ENCODE peak calls at places on chromosomes 2 and 18, in five cellular contexts. Y is SK-N-SH, J is HCT116, Z is mammary epithelial cell, X is IMR-90. S is an unnamed sample.

GRCh38 chr2:193963472-193964119 is 1693.4 kb upstream of the SLC39A10 start:
- DNase-seq in Y (peak), Z (peak), J (peak), X (no peak), S (no peak)

GRCh38 chr2:179936654-179937053 is 70.4 kb downstream of the CWC22 start:
- DNase-seq in X (no peak), Y (peak), Z (peak), J (peak), S (peak)

GRCh38 chr2:239106314-239106908 is 258.5 kb downstream of the TWIST2 start:
- DNase-seq in Y (peak), X (peak), J (peak), Z (peak), S (peak)

GRCh38 chr2:82259551-82259950 is 1955.0 kb upstream of the LRRTM1 start:
- DNase-seq in Z (no peak), Y (no peak), J (no peak), X (no peak), S (no peak)

GRCh38 chr18:67135981-67136380 is 380.5 kb downstream of the DSEL start:
- DNase-seq in Y (no peak), Z (peak), X (no peak), J (no peak), S (no peak)

GRCh38 chr2:92073036-92073814 is 2798.0 kb upstream of the TEKT4 start:
- DNase-seq in Z (no peak), J (no peak), Y (peak), X (no peak), S (peak)

GRCh38 chr2:214737188-214737587 is 72.3 kb downstream of the BARD1 start:
- DNase-seq in Z (no peak), J (no peak), X (no peak), Y (no peak), S (no peak)

GRCh38 chr18:63465059-63465458 is 11.7 kb upstream of the SERPINB5 start:
- DNase-seq in J (no peak), X (no peak), Z (no peak), Y (no peak), S (no peak)

GRCh38 chr2:675982-676646 is 1.1 kb downstream of the TMEM18 start:
- DNase-seq in Z (peak), Y (peak), X (peak), J (no peak), S (peak)

GRCh38 chr2:154556146-154556545 is 142.3 kb upstream of the KCNJ3 start:
- DNase-seq in X (no peak), Z (no peak), J (no peak), Y (no peak), S (no peak)

GRCh38 chr2:200790185-200790584 is 21.5 kb upstream of the BZW1 start:
- DNase-seq in J (no peak), X (no peak), Y (no peak), Z (no peak), S (no peak)

GRCh38 chr2:160816916-160817315 is 323.3 kb upstream of the RBMS1 start:
- DNase-seq in X (no peak), J (no peak), Y (no peak), Z (no peak), S (no peak)

GRCh38 chr18:45825258-45825744 is at the start of gene SIGLEC15:
- DNase-seq in J (no peak), X (no peak), Y (no peak), Z (no peak), S (no peak)

GRCh38 chr18:79687806-79688205 is 8.2 kb downstream of the CTDP1 start:
- DNase-seq in Z (peak), J (no peak), Y (peak), X (peak), S (no peak)

GRCh38 chr2:17672583-17673317 is 80.9 kb downstream of the SMC6 start:
- DNase-seq in Z (peak), Y (no peak), X (peak), J (no peak), S (no peak)

GRCh38 chr2:86251840-86252266 is 52.6 kb downstream of the MRPL35 start:
- DNase-seq in X (no peak), Z (no peak), J (no peak), Y (no peak), S (no peak)

GRCh38 chr2:142140434-142140845 is 9.6 kb upstream of the LRP1B start:
- DNase-seq in X (peak), J (peak), Y (no peak), Z (no peak), S (no peak)

GRCh38 chr18:34660572-34660971 is 49.5 kb upstream of the DTNA start:
- DNase-seq in X (no peak), Z (no peak), J (no peak), Y (no peak), S (no peak)

GRCh38 chr2:36358317-36358659 is 2.7 kb downstream of the CRIM1 start:
- DNase-seq in Z (no peak), J (no peak), X (peak), Y (no peak), S (no peak)

GRCh38 chr2:133439281-133439920 is 128.9 kb downstream of the NCKAP5 start:
- DNase-seq in Y (no peak), J (no peak), X (no peak), Z (no peak), S (no peak)

GRCh38 chr2:28378679-28379392 is 13.8 kb upstream of the FOSL2 start:
- DNase-seq in J (no peak), Y (no peak), Z (no peak), X (no peak), S (no peak)

GRCh38 chr2:183474912-183475695 is 350.9 kb downstream of the NUP35 start:
- DNase-seq in J (no peak), Y (no peak), Z (no peak), X (no peak), S (no peak)

GRCh38 chr2:224261316-224261715 is 140.6 kb downstream of the FAM124B start:
- DNase-seq in Y (no peak), Z (no peak), X (peak), J (no peak), S (no peak)

GRCh38 chr2:212939777-212940531 is 211.5 kb downstream of the IKZF2 start:
- DNase-seq in Y (no peak), X (no peak), J (no peak), Z (peak), S (peak)

GRCh38 chr2:102717308-102718018 is 44.4 kb upstream of the TMEM182 start:
- DNase-seq in Z (no peak), Y (no peak), X (peak), J (no peak), S (no peak)

GRCh38 chr2:44940612-44941464 is 664 bp upstream of the SIX3 start:
- DNase-seq in Y (peak), Z (no peak), J (no peak), X (no peak), S (no peak)

GRCh38 chr2:189092936-189093335 is 86.6 kb downstream of the COL5A2 start:
- DNase-seq in X (peak), Y (no peak), Z (no peak), J (no peak), S (no peak)

GRCh38 chr2:73979686-73980085 is 5.0 kb upstream of the TET3 start:
- DNase-seq in Y (no peak), J (no peak), X (peak), Z (peak), S (no peak)

GRCh38 chr2:222964632-222965031 is 87.4 kb upstream of the KCNE4 start:
- DNase-seq in Z (no peak), J (no peak), X (no peak), Y (no peak), S (no peak)

GRCh38 chr2:64359176-64359891 is 94.6 kb upstream of the LGALSL start:
- DNase-seq in Z (peak), X (no peak), Y (no peak), J (no peak), S (no peak)

GRCh38 chr2:11962707-11963358 is 216.4 kb downstream of the LPIN1 start:
- DNase-seq in Y (no peak), J (no peak), Z (no peak), X (no peak), S (no peak)

GRCh38 chr2:26018184-26018716 is 15.6 kb upstream of the RAB10 start:
- DNase-seq in X (peak), J (peak), Z (peak), Y (peak), S (peak)

GRCh38 chr2:168355110-168355509 is 101.0 kb upstream of the CERS6 start:
- DNase-seq in Y (no peak), J (no peak), Z (peak), X (no peak), S (no peak)

GRCh38 chr2:207504513-207505171 is 25.1 kb upstream of the CREB1 start:
- DNase-seq in X (peak), Y (no peak), Z (peak), J (no peak), S (no peak)

GRCh38 chr2:199160677-199161465 is 296.9 kb downstream of the SATB2 start:
- DNase-seq in J (no peak), Z (peak), Y (no peak), X (peak), S (no peak)

GRCh38 chr18:63897072-63897471 is 9.6 kb downstream of the SERPINB2 start:
- DNase-seq in J (no peak), Z (no peak), Y (no peak), X (no peak), S (no peak)

GRCh38 chr2:75764611-75765010 is 53.9 kb upstream of the GCFC2 start:
- DNase-seq in J (no peak), Z (no peak), Y (no peak), X (no peak), S (no peak)

GRCh38 chr18:13536578-13536977 is 189.8 kb downstream of the FAM210A start:
- DNase-seq in Y (no peak), Z (no peak), J (no peak), X (no peak), S (no peak)

GRCh38 chr18:13539843-13540535 is 186.4 kb downstream of the FAM210A start:
- DNase-seq in Y (no peak), Z (no peak), X (no peak), J (no peak), S (no peak)

GRCh38 chr18:13537022-13537780 is 189.2 kb downstream of the FAM210A start:
- DNase-seq in X (no peak), Y (no peak), J (no peak), Z (no peak), S (no peak)

GRCh38 chr18:13539050-13539449 is 187.3 kb downstream of the FAM210A start:
- DNase-seq in Z (no peak), Y (no peak), J (no peak), X (no peak), S (no peak)

DNA sequence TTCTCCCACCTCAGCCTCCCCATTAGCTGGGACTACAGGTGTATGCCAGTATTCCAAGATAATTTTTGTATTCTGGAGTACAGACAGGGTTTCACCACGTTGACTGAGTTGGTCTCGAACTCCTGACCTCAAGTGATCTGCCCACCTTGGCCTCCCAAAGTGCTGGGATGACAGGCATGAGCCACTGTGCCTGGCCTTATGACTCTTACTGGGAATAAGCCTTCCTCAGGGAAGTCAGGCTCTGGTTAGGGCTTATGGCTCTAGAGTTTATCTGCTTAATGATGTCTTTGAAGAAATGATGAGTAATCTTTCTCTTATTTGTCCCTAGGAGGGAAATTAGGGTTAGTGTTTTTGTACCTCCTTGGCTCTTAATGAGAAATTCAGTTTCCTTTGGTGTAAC is 187.7 kb downstream of the FAM210A start:
- DNase-seq in X (no peak), Y (no peak), Z (no peak), J (no peak), S (no peak)
- H2AFZ ChIP-seq in X (no peak), Y (no peak), Z (no peak), J (no peak), S (no peak)

GRCh38 chr2:236549165-236549564 is 20.5 kb upstream of the ACKR3 start:
- DNase-seq in X (no peak), J (no peak), Y (no peak), Z (no peak), S (no peak)
- TF ChIP-seq CTCF in X (no peak), J (no peak), Y (no peak), Z (no peak), S (peak)

GRCh38 chr2:67076265-67076664 is 320.9 kb upstream of the ETAA1 start:
- DNase-seq in X (no peak), Y (no peak), Z (no peak), J (no peak), S (no peak)
- H2AFZ ChIP-seq in X (no peak), Y (no peak), Z (no peak), J (no peak), S (no peak)

GRCh38 chr2:121046335-121046734 is 238.7 kb downstream of the TFCP2L1 start:
- DNase-seq in X (no peak), Y (no peak), Z (peak), J (no peak), S (no peak)

GRCh38 chr2:121043827-121044222 is 241.2 kb downstream of the TFCP2L1 start:
- DNase-seq in Z (no peak), J (no peak), X (no peak), Y (no peak), S (peak)

GRCh38 chr2:121045245-121045644 is 239.8 kb downstream of the TFCP2L1 start:
- DNase-seq in J (no peak), Y (no peak), X (no peak), Z (no peak), S (no peak)

GRCh38 chr2:121043061-121043826 is 241.8 kb downstream of the TFCP2L1 start:
- DNase-seq in J (no peak), X (no peak), Y (no peak), Z (no peak), S (no peak)

DNA sequence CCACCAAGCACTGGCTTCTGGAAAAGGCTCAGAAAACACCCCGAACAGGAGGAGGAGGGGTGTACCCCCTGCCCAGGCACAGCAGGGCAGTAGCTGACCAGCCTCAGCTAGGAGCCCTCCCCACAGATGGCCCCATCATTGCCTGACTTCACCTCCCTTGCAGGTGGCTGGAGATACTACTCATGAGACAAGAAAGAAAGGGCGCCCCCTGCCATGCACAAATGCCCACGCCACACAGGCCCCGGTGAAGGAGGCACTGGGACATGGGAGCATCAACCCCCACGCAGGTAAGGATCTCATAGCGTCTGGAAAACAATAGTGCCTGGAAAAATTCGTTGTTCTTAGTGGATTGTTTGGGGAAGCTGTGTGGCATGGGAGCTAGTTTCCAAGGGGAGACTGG is 240.6 kb downstream of the TFCP2L1 start:
- DNase-seq in X (no peak), Z (no peak), J (no peak), Y (no peak), S (peak)
- TF ChIP-seq CTCF in X (no peak), Z (peak), J (peak), Y (no peak), S (peak)

GRCh38 chr2:101442042-101442666 is 32.8 kb downstream of the RFX8 start:
- DNase-seq in J (no peak), Y (no peak), X (peak), Z (peak), S (no peak)
- H2AFZ ChIP-seq in J (peak), Y (peak), X (no peak), Z (peak), S (no peak)

DNA sequence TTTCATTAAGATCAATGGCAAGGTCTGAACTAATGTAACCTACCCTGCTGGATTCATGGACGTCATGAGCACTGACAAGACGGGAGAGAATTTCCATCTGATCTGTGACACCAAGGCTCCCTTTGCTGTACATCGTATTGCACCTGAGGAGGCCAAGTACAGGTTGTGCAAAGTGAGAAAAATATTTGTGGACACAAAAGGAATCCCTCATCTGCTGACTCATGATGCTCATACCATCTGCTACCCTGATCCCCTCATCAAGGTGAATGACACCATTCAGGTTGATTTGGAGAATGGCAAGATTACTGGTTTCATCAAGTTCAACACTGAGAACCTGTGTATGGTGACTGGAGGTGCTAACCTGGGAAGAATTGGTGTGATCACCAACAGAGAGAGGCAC is 82.3 kb upstream of the NDUFV2 start:
- DNase-seq in Z (peak), Y (no peak), X (no peak), J (no peak), S (no peak)
- TF ChIP-seq CTCF in Z (no peak), Y (no peak), X (no peak), J (no peak), S (no peak)

DNA sequence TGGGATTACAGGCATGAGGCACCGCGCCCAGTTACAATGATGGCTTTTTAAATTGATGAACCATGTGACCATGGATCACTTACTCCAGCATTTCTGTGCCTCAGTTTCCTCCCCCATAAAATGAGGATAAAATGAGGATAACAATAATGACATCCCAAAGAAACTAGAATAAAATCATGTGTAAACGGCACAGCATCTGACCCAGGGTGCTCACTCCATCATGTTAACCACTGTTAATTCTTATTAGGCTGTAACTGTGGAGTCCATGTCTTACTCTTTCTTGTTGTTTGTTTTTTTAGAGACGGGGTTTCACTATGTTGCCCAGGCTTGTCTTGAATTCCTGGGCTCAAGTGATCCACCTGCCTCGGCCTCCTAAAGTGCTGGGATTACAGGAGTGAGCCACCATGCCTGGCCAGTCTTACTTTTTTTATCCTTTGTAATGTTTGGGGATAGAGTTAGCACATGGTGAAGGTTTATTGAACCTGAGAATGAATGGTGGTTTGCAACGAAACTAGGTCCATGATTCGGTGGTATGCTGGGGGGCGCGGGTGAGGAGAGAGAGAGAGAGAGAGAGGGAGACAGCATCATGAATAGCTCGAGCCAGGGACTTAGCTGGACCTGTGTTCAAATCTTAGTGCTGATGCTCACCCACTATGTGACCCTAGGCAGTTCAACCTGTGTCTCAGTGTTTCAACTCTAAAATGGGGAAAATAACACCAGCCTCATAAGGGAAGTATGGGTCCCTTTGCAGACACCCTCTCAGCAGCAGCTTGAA is 52.3 kb downstream of the MYCN start:
- DNase-seq in Z (no peak), X (no peak), J (no peak), Y (no peak), S (no peak)
- H2AFZ ChIP-seq in Z (no peak), X (no peak), J (no peak), Y (no peak), S (no peak)

S was measured in H9.